ENCODE peak calls at places on chromosome 9, in four cellular contexts. S is IMR-90, V is OCI-LY7, X is breast epithelium. U is an unnamed sample.

GRCh38 chr9:116791314-116791713 is 104.2 kb downstream of the TRIM32 start:
- DNase-seq in V (no peak), X (no peak), S (peak), U (no peak)

GRCh38 chr9:1005043-1005667 is 28.7 kb downstream of the DMRT3 start:
- DNase-seq in X (no peak), V (peak), S (peak), U (no peak)

GRCh38 chr9:134838651-134839431 is 41.8 kb upstream of the FCN2 start:
- DNase-seq in S (no peak), X (no peak), V (no peak), U (no peak)

GRCh38 chr9:121997791-121998190 is 95.3 kb downstream of the TTLL11 start:
- DNase-seq in X (no peak), S (peak), V (no peak), U (no peak)

GRCh38 chr9:133333566-133333965 is 2.4 kb downstream of the SURF6 start:
- DNase-seq in S (no peak), V (no peak), X (no peak), U (no peak)

GRCh38 chr9:29625292-29625731 is 2052.0 kb upstream of the C9orf72 start:
- DNase-seq in V (no peak), S (no peak), X (no peak), U (no peak)

GRCh38 chr9:15401266-15401665 is 21.4 kb upstream of the SNAPC3 start:
- DNase-seq in S (peak), V (no peak), X (no peak), U (no peak)

GRCh38 chr9:84857224-84857623 is 187.7 kb downstream of the NTRK2 start:
- DNase-seq in X (no peak), V (no peak), S (no peak), U (no peak)

GRCh38 chr9:35605336-35606137 is 475 bp downstream of the TESK1 start:
- DNase-seq in X (no peak), S (no peak), V (peak), U (peak)

GRCh38 chr9:130466537-130467217 is 21.9 kb downstream of the ASS1 start:
- DNase-seq in X (no peak), S (no peak), V (no peak), U (no peak)

GRCh38 chr9:100674419-100675122 is 96.7 kb downstream of the CAVIN4 start:
- DNase-seq in X (no peak), S (no peak), V (no peak), U (no peak)

GRCh38 chr9:35673132-35673997 is at the start of gene CA9:
- DNase-seq in V (no peak), S (no peak), X (no peak), U (no peak)

GRCh38 chr9:134410078-134410834 is 84.0 kb downstream of the RXRA start:
- DNase-seq in X (no peak), V (no peak), S (no peak), U (no peak)

GRCh38 chr9:15047028-15047551 is 136.9 kb upstream of the FREM1 start:
- DNase-seq in S (no peak), X (no peak), V (no peak), U (no peak)

GRCh38 chr9:107260437-107261081 is 22.5 kb upstream of the RAD23B start:
- DNase-seq in S (no peak), V (peak), X (no peak), U (no peak)

GRCh38 chr9:97696823-97697601 is at the start of gene XPA:
- DNase-seq in X (peak), V (peak), S (peak), U (peak)

GRCh38 chr9:134655101-134655500 is 13.5 kb downstream of the COL5A1 start:
- DNase-seq in V (no peak), S (no peak), X (no peak), U (no peak)

GRCh38 chr9:89593776-89594427 is 10.9 kb upstream of the GADD45G start:
- DNase-seq in V (peak), X (peak), S (peak), U (peak)

GRCh38 chr9:83313771-83314170 is 224.4 kb downstream of the FRMD3 start:
- DNase-seq in V (no peak), S (no peak), X (no peak), U (no peak)

GRCh38 chr9:137339606-137340462 is 37.8 kb upstream of the NRARP start:
- DNase-seq in X (no peak), S (peak), V (no peak), U (no peak)

GRCh38 chr9:121281614-121282291 is 13.8 kb downstream of the GSN start:
- DNase-seq in V (no peak), S (peak), X (peak), U (no peak)

GRCh38 chr9:124834586-124834985 is 18.7 kb upstream of the WDR38 start:
- DNase-seq in V (no peak), S (peak), X (no peak), U (no peak)

GRCh38 chr9:16970321-16970720 is 99.9 kb upstream of the BNC2 start:
- DNase-seq in S (no peak), V (no peak), X (no peak), U (no peak)

GRCh38 chr9:93419023-93419422 is 32.5 kb upstream of the FAM120A start:
- DNase-seq in S (no peak), X (no peak), V (no peak), U (no peak)

GRCh38 chr9:4832786-4833579 is 40.2 kb downstream of the RCL1 start:
- DNase-seq in V (no peak), X (no peak), S (peak), U (no peak)

GRCh38 chr9:6904366-6904765 is 146.6 kb downstream of the KDM4C start:
- DNase-seq in X (no peak), V (no peak), S (no peak), U (no peak)

GRCh38 chr9:116506685-116507084 is 180.4 kb upstream of the TRIM32 start:
- DNase-seq in V (no peak), S (peak), X (no peak), U (no peak)

GRCh38 chr9:99680191-99680590 is 141.5 kb upstream of the NR4A3 start:
- DNase-seq in V (no peak), S (peak), X (no peak), U (no peak)

GRCh38 chr9:136016221-136016881 is 55.2 kb upstream of the UBAC1 start:
- DNase-seq in X (no peak), S (no peak), V (no peak), U (no peak)

GRCh38 chr9:112495614-112496013 is 9.0 kb downstream of the KIAA1958 start:
- DNase-seq in S (no peak), X (no peak), V (no peak), U (no peak)

GRCh38 chr9:128026255-128027165 is 40.6 kb downstream of the NAIF1 start:
- DNase-seq in V (peak), S (no peak), X (no peak), U (peak)

GRCh38 chr9:1285526-1285925 is 235.4 kb downstream of the DMRT2 start:
- DNase-seq in V (no peak), S (no peak), X (no peak), U (no peak)

GRCh38 chr9:133960568-133961129 is 31.5 kb downstream of the VAV2 start:
- DNase-seq in S (no peak), X (no peak), V (no peak), U (no peak)

GRCh38 chr9:103242025-103242424 is 246.9 kb downstream of the CYLC2 start:
- DNase-seq in S (no peak), X (no peak), V (no peak), U (no peak)

GRCh38 chr9:37969130-37969529 is 65.2 kb upstream of the SLC25A51 start:
- DNase-seq in S (peak), X (no peak), V (no peak), U (no peak)

GRCh38 chr9:37960631-37961030 is 56.7 kb upstream of the SLC25A51 start:
- DNase-seq in V (no peak), X (no peak), S (no peak), U (no peak)

GRCh38 chr9:104810421-104811339 is 46.8 kb downstream of the NIPSNAP3B start:
- DNase-seq in V (no peak), S (peak), X (no peak), U (no peak)

GRCh38 chr9:69433426-69433825 is 108.4 kb downstream of the ENTREP1 start:
- DNase-seq in S (peak), X (no peak), V (no peak), U (no peak)

GRCh38 chr9:69431777-69432176 is 106.8 kb downstream of the ENTREP1 start:
- DNase-seq in X (no peak), S (no peak), V (no peak), U (no peak)

GRCh38 chr9:69432623-69433022 is 107.6 kb downstream of the ENTREP1 start:
- DNase-seq in S (no peak), X (no peak), V (no peak), U (no peak)

GRCh38 chr9:69431203-69431602 is 106.2 kb downstream of the ENTREP1 start:
- DNase-seq in S (no peak), V (no peak), X (no peak), U (no peak)

GRCh38 chr9:69433968-69434367 is 109.0 kb downstream of the ENTREP1 start:
- DNase-seq in V (no peak), S (no peak), X (no peak), U (no peak)
- H3K27ac ChIP-seq in V (no peak), S (no peak), X (no peak), U (no peak)

GRCh38 chr9:101705135-101705661 is 33.2 kb downstream of the GRIN3A start:
- DNase-seq in S (no peak), X (no peak), V (no peak), U (peak)
- TF ChIP-seq CTCF in S (no peak), X (no peak), V (no peak), U (peak)

GRCh38 chr9:75148551-75148950 is 60.2 kb downstream of the OSTF1 start:
- DNase-seq in S (peak), X (no peak), V (no peak), U (no peak)

GRCh38 chr9:75150512-75150911 is 62.2 kb downstream of the OSTF1 start:
- DNase-seq in X (no peak), V (no peak), S (no peak), U (no peak)

GRCh38 chr9:75146229-75146628 is 57.9 kb downstream of the OSTF1 start:
- DNase-seq in S (peak), X (no peak), V (no peak), U (no peak)

GRCh38 chr9:75149841-75150241 is 61.5 kb downstream of the OSTF1 start:
- DNase-seq in V (no peak), X (no peak), S (no peak), U (no peak)

GRCh38 chr9:75147638-75148037 is 59.3 kb downstream of the OSTF1 start:
- DNase-seq in S (peak), X (no peak), V (no peak), U (no peak)
- H3K27ac ChIP-seq in S (no peak), X (no peak), V (no peak), U (no peak)

GRCh38 chr9:123412171-123412820 is 56.3 kb downstream of the CRB2 start:
- DNase-seq in X (no peak), S (no peak), V (no peak), U (no peak)

GRCh38 chr9:123415593-123415930 is 59.6 kb downstream of the CRB2 start:
- DNase-seq in S (no peak), V (no peak), X (no peak), U (no peak)

GRCh38 chr9:123416171-123416570 is 60.2 kb downstream of the CRB2 start:
- DNase-seq in X (no peak), S (no peak), V (no peak), U (no peak)

GRCh38 chr9:123414921-123415592 is 59.1 kb downstream of the CRB2 start:
- DNase-seq in X (no peak), S (no peak), V (no peak), U (no peak)

DNA sequence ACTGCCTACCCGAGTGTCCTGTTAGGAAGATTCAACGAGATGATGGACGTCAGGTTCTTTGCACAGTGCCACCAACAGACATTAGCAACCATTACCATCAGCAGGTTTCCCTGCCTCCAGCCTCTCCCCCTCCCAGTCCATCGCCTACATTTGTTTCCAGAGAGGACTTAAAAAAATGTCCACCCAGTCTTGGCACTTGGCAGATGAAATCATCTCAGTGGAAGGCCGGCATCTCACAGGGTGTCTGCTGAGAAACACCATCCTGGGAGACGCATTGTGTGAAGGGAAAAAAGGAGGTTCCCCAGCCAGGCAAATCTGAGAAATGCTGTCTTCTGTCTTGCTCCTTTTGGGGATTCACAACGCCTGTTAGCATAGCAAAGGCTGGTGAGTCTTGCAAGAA is 58.2 kb downstream of the CRB2 start:
- DNase-seq in X (no peak), V (no peak), S (no peak), U (no peak)
- TF ChIP-seq CTCF in X (no peak), V (no peak), S (no peak), U (no peak)

GRCh38 chr9:90871327-90871935 is 69.8 kb downstream of the SYK start:
- DNase-seq in X (no peak), V (no peak), S (no peak), U (no peak)

GRCh38 chr9:90870646-90871326 is 69.2 kb downstream of the SYK start:
- DNase-seq in X (no peak), V (peak), S (peak), U (peak)

GRCh38 chr9:90867101-90867500 is 65.5 kb downstream of the SYK start:
- DNase-seq in V (no peak), S (no peak), X (no peak), U (no peak)

GRCh38 chr9:90864779-90865178 is 63.2 kb downstream of the SYK start:
- DNase-seq in X (no peak), V (no peak), S (no peak), U (no peak)

DNA sequence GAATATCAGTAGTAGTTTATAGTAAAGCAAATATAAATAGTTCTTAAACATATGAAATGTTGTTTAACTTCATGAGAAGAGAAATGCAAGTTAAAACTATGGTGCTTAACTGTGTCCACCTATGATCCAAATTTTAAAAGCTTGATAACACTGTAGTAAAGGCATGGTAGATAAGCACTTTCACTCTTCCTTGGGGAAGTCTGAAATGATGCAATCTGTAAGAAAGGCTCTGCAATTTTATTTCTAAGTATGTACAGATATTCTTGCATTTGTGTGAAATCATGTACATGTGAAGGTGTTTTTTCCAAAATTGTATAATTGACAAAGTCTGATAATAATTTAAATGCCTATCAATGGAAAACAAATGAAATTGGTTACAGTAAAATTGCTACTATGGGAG is 66.9 kb downstream of the SYK start:
- DNase-seq in V (no peak), X (no peak), S (peak), U (no peak)
- H3K27ac ChIP-seq in V (no peak), X (no peak), S (no peak), U (no peak)

GRCh38 chr9:34010979-34011378 is 37.7 kb downstream of the UBAP2 start:
- DNase-seq in S (no peak), X (no peak), V (peak), U (no peak)
- TF ChIP-seq CTCF in S (peak), X (no peak), V (peak), U (peak)

GRCh38 chr9:115117999-115118470 is at the start of gene TNC:
- DNase-seq in X (peak), V (no peak), S (peak), U (no peak)

GRCh38 chr9:115122937-115123336 is 5.0 kb upstream of the TNC start:
- DNase-seq in S (no peak), V (no peak), X (no peak), U (no peak)

GRCh38 chr9:115116620-115117284 is 1.2 kb downstream of the TNC start:
- DNase-seq in V (no peak), S (no peak), X (no peak), U (no peak)

GRCh38 chr9:115118471-115119156 is 657 bp upstream of the TNC start:
- DNase-seq in X (peak), S (peak), V (no peak), U (no peak)

DNA sequence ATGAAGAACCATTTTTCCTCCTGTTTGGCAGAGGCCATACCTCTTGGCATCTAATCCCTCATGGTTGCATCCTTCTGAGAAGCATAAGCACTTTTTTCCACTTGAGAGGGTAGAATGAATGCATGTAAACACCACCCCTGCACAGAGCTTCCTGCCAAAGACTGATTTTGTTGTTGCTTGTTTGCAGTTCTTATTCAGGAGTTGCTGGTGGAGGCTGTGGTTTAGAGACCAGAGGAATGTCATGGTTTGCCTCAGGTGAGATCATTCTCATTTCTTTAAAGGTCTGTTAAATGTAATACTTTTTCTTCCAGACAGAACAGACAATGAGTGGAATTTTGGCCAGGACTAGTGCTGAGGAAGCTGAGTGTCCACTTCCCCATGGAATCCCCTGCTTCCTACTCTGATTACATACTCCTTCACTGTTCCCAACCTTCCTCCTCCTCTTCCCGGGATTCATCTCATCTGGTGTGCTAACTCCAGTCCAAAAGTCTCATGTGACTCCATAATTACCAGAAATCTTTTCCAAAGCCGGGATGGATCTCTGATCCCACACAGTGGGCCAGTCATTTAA is 3.3 kb upstream of the TNC start:
- DNase-seq in S (no peak), V (no peak), X (no peak), U (no peak)
- H3K27ac ChIP-seq in S (no peak), V (no peak), X (peak), U (no peak)

DNA sequence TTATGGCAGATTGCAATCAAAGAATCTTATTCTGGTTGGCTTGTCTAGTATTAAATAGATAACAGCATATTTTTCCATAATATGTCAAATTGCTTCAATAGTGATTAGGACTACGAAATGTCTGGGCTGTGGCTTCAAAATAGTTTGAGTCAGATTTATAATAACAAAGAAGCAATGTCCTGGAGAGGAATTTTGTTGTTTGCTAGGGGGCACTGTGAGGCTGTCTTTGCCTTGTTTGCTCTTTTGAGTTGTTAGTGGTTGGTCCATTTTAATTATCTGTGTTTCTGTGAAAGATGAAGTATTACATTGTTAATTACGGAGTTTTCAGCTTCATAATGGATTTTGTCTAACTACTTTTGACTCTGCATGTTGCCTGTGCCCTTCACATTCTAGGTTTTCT is 713.6 kb downstream of the TLE4 start:
- DNase-seq in S (peak), V (no peak), X (no peak), U (no peak)
- TF ChIP-seq CTCF in S (peak), V (peak), X (no peak), U (no peak)

GRCh38 chr9:68978054-68978453 is 35.9 kb downstream of the PRKACG start:
- DNase-seq in X (no peak), S (no peak), V (no peak), U (no peak)

GRCh38 chr9:68981825-68982224 is 32.1 kb downstream of the PRKACG start:
- DNase-seq in S (no peak), X (no peak), V (peak), U (no peak)

GRCh38 chr9:68979538-68980314 is 34.2 kb downstream of the PRKACG start:
- DNase-seq in X (no peak), V (peak), S (no peak), U (no peak)

GRCh38 chr9:68978501-68978900 is 35.4 kb downstream of the PRKACG start:
- DNase-seq in V (no peak), X (no peak), S (no peak), U (no peak)

DNA sequence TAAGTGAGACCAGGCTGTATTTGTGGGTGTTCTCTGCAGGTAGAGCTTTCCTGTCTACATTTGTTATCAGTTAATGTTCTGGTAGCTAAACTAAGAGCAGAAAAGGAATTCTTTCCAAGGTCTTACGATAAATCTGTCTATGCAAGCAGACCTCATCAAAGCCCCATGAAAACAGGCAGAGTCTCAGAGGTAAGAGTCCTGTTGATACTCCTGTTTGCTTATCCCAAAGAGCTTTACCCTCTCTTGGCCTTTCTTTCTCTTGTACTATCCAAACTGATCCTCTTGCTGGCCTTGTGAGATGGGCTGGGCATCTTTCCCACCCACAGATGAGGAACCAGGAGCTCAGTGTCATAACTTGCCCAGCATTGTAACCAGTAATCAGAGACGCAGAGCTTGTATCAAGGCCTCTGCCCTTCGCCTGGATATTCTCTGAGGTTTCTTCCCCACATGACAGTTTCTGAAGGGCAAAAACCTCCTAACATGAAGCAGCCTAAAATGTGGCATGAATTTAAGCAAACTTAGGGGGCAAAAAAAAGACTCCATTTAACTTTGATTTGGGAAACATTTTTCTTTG is 33.5 kb downstream of the PRKACG start:
- DNase-seq in V (no peak), S (no peak), X (no peak), U (no peak)
- H3K27ac ChIP-seq in V (no peak), S (no peak), X (no peak), U (no peak)

GRCh38 chr9:96619491-96620154 is at the start of gene CDC14B:
- DNase-seq in V (no peak), X (peak), S (peak), U (peak)
- TF ChIP-seq CTCF in V (no peak), X (no peak), S (peak), U (no peak)

U was measured in CD4-positive, alpha-beta T cell.